ENCODE peak calls at places on chromosomes 7 and 10, in five cellular contexts. P, E, F, B and C are unnamed samples.

GRCh38 chr10:86346169-86346793 is 20.3 kb downstream of the GRID1 start:
- DNase-seq in E (no peak), F (no peak), P (no peak), B (no peak), C (no peak)

GRCh38 chr10:67785098-67785497 is 52.9 kb downstream of the DNAJC12 start:
- DNase-seq in F (no peak), P (no peak), B (no peak), E (no peak), C (no peak)

GRCh38 chr10:75639726-75640125 is 208.3 kb downstream of the LRMDA start:
- DNase-seq in P (no peak), B (no peak), E (no peak), F (no peak), C (no peak)

GRCh38 chr10:112700401-112700800 is 249.6 kb upstream of the TCF7L2 start:
- DNase-seq in F (no peak), B (no peak), E (no peak), P (no peak), C (no peak)

GRCh38 chr10:101902032-101902799 is 58.6 kb upstream of the KCNIP2 start:
- DNase-seq in B (no peak), P (no peak), F (no peak), E (no peak), C (no peak)

GRCh38 chr7:4931932-4932331 is 27.1 kb downstream of the MMD2 start:
- DNase-seq in B (no peak), F (peak; percentile 90), P (no peak), E (peak; percentile 65), C (no peak)

GRCh38 chr7:126079581-126079980 is 1150.0 kb upstream of the POT1 start:
- DNase-seq in E (no peak), B (no peak), F (no peak), P (no peak), C (no peak)

GRCh38 chr7:22356010-22356854 is 722 bp downstream of the RAPGEF5 start:
- DNase-seq in F (no peak), P (no peak), B (peak; percentile 68), E (no peak), C (no peak)

GRCh38 chr7:123916240-123916724 is 8.8 kb upstream of the SPAM1 start:
- DNase-seq in P (peak; percentile 24), E (peak; percentile 6), B (peak; percentile 6), F (no peak), C (peak; percentile 36)

GRCh38 chr10:24331457-24331856 is 122.5 kb downstream of the KIAA1217 start:
- DNase-seq in P (no peak), E (no peak), F (peak; percentile 9), B (no peak), C (no peak)